ENCODE peak calls at places on chromosomes 3 and 15, in six cellular contexts. N is fibroblast of pulmonary artery; V is foreskin fibroblast; W is Panc1; U is CD4-positive, alpha-beta memory T cell; E is tibial nerve. F is an unnamed sample.

GRCh38 chr3:162034368-162034767 is 537.8 kb downstream of the OTOL1 start:
- DNase-seq in N (peak), V (peak), W (no peak), U (no peak), E (no peak), F (no peak)

GRCh38 chr3:191476053-191476787 is 15.3 kb downstream of the PYDC2 start:
- DNase-seq in N (no peak), V (no peak), W (no peak), U (no peak), E (no peak), F (no peak)

GRCh38 chr15:52498700-52499099 is 30.0 kb downstream of the MYO5A start:
- DNase-seq in N (no peak), V (no peak), W (no peak), U (no peak), E (no peak), F (no peak)

GRCh38 chr3:67605377-67605776 is 49.0 kb downstream of the SUCLG2 start:
- DNase-seq in N (peak), V (peak), W (no peak), U (no peak), E (no peak), F (no peak)

GRCh38 chr3:64055076-64055475 is 31.8 kb upstream of the PSMD6 start:
- DNase-seq in N (no peak), V (no peak), W (no peak), U (no peak), E (no peak), F (no peak)

GRCh38 chr15:31150732-31151212 is 49.2 kb upstream of the TRPM1 start:
- DNase-seq in N (no peak), V (no peak), W (no peak), U (no peak), E (no peak), F (no peak)

GRCh38 chr3:11159421-11159904 is 5.2 kb downstream of the HRH1 start:
- DNase-seq in N (peak), V (peak), W (no peak), U (no peak), E (peak), F (no peak)

GRCh38 chr15:77991029-77991406 is 86.5 kb downstream of the TBC1D2B start:
- DNase-seq in N (no peak), V (no peak), W (no peak), U (no peak), E (no peak), F (no peak)

GRCh38 chr3:183762304-183762703 is 63.1 kb downstream of the MAP6D1 start:
- DNase-seq in N (no peak), V (no peak), W (no peak), U (no peak), E (no peak), F (no peak)

GRCh38 chr3:194573680-194574437 is 59.4 kb downstream of the TMEM44 start:
- DNase-seq in N (peak), V (peak), W (no peak), U (peak), E (no peak), F (no peak)

GRCh38 chr3:188185717-188186236 is 31.8 kb downstream of the LPP start:
- DNase-seq in N (no peak), V (no peak), W (no peak), U (no peak), E (no peak), F (peak)

GRCh38 chr15:34512628-34513027 is 70.8 kb downstream of the GOLGA8B start:
- DNase-seq in N (no peak), V (no peak), W (no peak), U (no peak), E (no peak), F (no peak)

GRCh38 chr3:192514081-192514753 is 213.1 kb downstream of the FGF12 start:
- DNase-seq in N (peak), V (no peak), W (no peak), U (no peak), E (no peak), F (no peak)

GRCh38 chr3:38031022-38031994 is 1.9 kb upstream of the PLCD1 start:
- DNase-seq in N (peak), V (peak), W (no peak), U (peak), E (no peak), F (peak)

GRCh38 chr3:132293231-132293630 is 24.0 kb upstream of the ACP3 start:
- DNase-seq in N (no peak), V (no peak), W (no peak), U (no peak), E (no peak), F (no peak)

GRCh38 chr3:38404286-38404685 is 49.4 kb upstream of the ACVR2B start:
- DNase-seq in N (peak), V (peak), W (no peak), U (no peak), E (no peak), F (no peak)

GRCh38 chr15:67085237-67085817 is 19.9 kb downstream of the SMAD3 start:
- DNase-seq in N (no peak), V (no peak), W (no peak), U (no peak), E (no peak), F (no peak)

GRCh38 chr3:35296533-35296932 is 342.8 kb upstream of the ARPP21 start:
- DNase-seq in N (peak), V (no peak), W (no peak), U (no peak), E (no peak), F (no peak)

GRCh38 chr3:178198329-178198728 is 337.9 kb upstream of the KCNMB2 start:
- DNase-seq in N (peak), V (no peak), W (no peak), U (no peak), E (no peak), F (no peak)

DNA sequence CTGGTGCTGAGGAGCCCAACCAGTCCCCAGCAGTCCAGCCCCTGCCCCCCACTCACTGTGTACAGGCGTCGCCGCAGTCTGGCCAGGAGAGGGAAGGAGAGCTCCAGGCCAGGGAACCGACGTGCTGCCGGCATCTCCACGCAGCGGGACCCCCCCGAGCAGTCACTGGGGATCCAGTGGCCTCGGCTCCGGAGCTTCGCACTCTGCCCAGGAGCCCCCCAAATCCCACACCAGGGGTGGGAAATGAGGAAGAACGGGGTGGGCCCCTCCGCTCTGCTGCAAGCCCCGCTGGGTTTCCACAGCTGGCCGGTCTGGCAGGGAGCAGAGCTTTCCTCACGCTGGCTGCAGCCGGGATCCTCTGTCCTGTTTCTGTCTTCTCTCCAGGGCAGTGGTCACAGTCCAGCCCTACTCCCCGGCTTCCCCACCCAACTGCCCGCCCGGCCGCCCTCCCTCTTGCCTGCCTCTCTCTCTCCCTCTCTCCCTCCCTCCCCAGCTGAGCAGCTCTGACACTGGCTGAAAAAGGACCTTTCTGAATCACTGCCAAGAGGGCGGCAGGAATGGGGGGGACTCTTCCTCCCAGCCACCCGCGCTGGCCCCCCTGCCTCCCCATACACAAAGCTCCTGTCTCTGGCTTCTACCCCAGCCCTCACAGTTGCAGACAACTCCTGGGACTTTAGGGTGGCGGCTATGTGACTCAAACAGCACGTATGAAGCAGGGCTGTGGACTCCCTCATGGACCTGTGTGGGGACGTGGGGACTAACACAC is 15.8 kb downstream of the TNK2 start:
- DNase-seq in N (peak), V (peak), W (no peak), U (no peak), E (peak), F (no peak)
- H3K4me3 ChIP-seq in N (peak), V (peak), W (no peak), U (no peak), E (peak), F (peak)

GRCh38 chr3:48441940-48442339 is 1.9 kb downstream of the TMA7 start:
- DNase-seq in N (no peak), V (no peak), W (no peak), U (no peak), E (no peak), F (no peak)

GRCh38 chr3:48440590-48440958 is 517 bp downstream of the TMA7 start:
- DNase-seq in N (peak), V (no peak), W (no peak), U (peak), E (no peak), F (no peak)

GRCh38 chr3:48446043-48446424 is 503 bp upstream of the ATRIP start:
- DNase-seq in N (no peak), V (no peak), W (no peak), U (no peak), E (no peak), F (no peak)

GRCh38 chr3:48446425-48447193 is at the start of gene ATRIP:
- DNase-seq in N (peak), V (peak), W (no peak), U (peak), E (peak), F (peak)

GRCh38 chr3:48445277-48445882 is 1.2 kb upstream of the ATRIP start:
- DNase-seq in N (no peak), V (no peak), W (no peak), U (no peak), E (no peak), F (no peak)
- H3K4me3 ChIP-seq in N (peak), V (peak), W (peak), U (no peak), E (no peak), F (peak)

GRCh38 chr3:45387636-45388348 is 584 bp upstream of the LARS2 start:
- DNase-seq in N (no peak), V (no peak), W (no peak), U (no peak), E (no peak), F (no peak)
- H3K4me3 ChIP-seq in N (peak), V (peak), W (peak), U (peak), E (peak), F (peak)

GRCh38 chr3:134307425-134307824 is 56.8 kb upstream of the RYK start:
- DNase-seq in N (no peak), V (no peak), W (no peak), U (no peak), E (no peak), F (no peak)
- H3K4me3 ChIP-seq in N (no peak), V (no peak), W (no peak), U (no peak), E (no peak), F (no peak)

DNA sequence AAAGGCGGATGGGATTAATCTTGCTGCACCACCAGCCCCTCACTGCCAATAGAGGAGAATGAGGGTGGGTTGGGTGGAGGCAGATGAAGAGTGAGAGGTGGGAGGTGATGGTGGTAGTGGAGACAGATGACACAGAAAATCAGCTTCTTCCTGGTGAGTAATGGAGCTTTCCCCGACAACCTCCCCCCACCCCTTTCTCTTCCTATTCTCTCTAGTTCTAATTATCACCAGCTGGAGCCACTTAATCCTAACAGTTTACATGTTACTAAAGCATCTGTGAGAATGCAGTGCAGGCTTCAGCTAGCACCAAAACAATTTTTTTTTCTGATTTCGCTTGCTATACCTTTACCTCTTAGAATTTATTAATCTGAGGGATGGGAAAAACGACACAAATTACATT is 116.1 kb upstream of the DNAJC19 start:
- DNase-seq in N (no peak), V (no peak), W (no peak), U (no peak), E (no peak), F (no peak)
- H3K4me3 ChIP-seq in N (no peak), V (no peak), W (no peak), U (no peak), E (no peak), F (no peak)

GRCh38 chr15:29688981-29689723 is 133.1 kb downstream of the TJP1 start:
- DNase-seq in N (no peak), V (no peak), W (no peak), U (no peak), E (no peak), F (no peak)

GRCh38 chr15:29686445-29687203 is 135.6 kb downstream of the TJP1 start:
- DNase-seq in N (no peak), V (no peak), W (no peak), U (no peak), E (no peak), F (no peak)

GRCh38 chr15:29686079-29686425 is 136.2 kb downstream of the TJP1 start:
- DNase-seq in N (no peak), V (no peak), W (no peak), U (no peak), E (no peak), F (no peak)

GRCh38 chr15:29687939-29688884 is 134.1 kb downstream of the TJP1 start:
- DNase-seq in N (no peak), V (no peak), W (no peak), U (no peak), E (no peak), F (no peak)

GRCh38 chr15:29687204-29687768 is 135.0 kb downstream of the TJP1 start:
- DNase-seq in N (no peak), V (no peak), W (no peak), U (no peak), E (no peak), F (peak)
- H3K4me3 ChIP-seq in N (no peak), V (no peak), W (no peak), U (no peak), E (no peak), F (no peak)

DNA sequence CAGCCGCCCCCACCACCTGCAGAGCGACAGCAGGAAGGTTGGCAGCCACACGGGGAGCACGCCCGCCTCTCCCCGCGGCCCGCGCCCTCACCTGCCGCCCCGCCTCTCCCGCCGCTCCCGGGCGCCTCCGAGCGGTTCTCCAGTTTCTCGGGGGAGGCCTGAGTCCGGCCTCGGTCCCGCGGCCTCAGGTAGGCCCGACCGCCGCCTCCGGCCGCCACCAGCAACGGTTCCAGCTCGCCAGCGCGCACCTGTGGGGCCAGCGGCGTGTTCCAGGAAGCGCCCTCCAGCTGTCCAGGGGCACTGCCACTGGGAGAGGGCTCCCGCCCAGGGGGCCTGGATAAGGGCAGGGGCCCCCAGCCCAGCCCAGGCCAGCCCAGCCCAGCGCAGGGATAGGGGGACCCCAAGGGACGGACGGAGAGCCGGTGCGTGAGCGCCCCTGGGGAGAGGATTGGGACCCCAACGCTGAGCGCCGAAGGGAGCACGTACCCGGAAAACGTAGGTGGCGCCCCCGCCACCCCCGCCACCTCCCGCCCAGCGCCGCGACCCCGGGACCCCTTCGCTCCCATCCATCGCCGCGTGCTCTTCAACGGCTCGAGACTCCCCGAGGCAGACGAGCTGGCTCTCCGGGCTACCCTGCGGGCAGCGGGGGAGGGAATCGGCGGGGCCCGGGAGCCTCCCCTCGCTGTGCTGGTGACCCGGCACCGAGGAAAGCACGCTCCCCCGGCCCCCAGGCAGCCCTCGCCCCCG is 2.1 kb downstream of the LTK start:
- DNase-seq in N (no peak), V (no peak), W (no peak), U (no peak), E (no peak), F (no peak)
- H3K4me3 ChIP-seq in N (no peak), V (no peak), W (no peak), U (no peak), E (peak), F (peak)

GRCh38 chr3:71302604-71303003 is 280.9 kb downstream of the FOXP1 start:
- DNase-seq in N (no peak), V (no peak), W (no peak), U (no peak), E (no peak), F (no peak)
- H3K4me3 ChIP-seq in N (no peak), V (no peak), W (no peak), U (no peak), E (no peak), F (no peak)

GRCh38 chr3:113947372-113948014 is at the start of gene ZDHHC23:
- DNase-seq in N (peak), V (peak), W (no peak), U (peak), E (no peak), F (peak)

GRCh38 chr3:113948015-113948917 is 453 bp downstream of the ZDHHC23 start:
- DNase-seq in N (no peak), V (peak), W (no peak), U (peak), E (no peak), F (peak)

GRCh38 chr3:113946831-113947230 is 982 bp upstream of the ZDHHC23 start:
- DNase-seq in N (no peak), V (no peak), W (no peak), U (no peak), E (no peak), F (no peak)
- H3K4me3 ChIP-seq in N (peak), V (peak), W (peak), U (no peak), E (peak), F (peak)

F was measured in upper lobe of left lung.